ENCODE peak calls at places on chromosomes 11 and 22, in six cellular contexts. One of them, this sample, is unnamed.

GRCh38 chr11:122258446-122258994 is 142.5 kb upstream of the BLID start:
- DNase-seq in RWPE1: no peak
- DNase-seq in amygdala: no peak
- DNase-seq in PC-9: no peak
- DNase-seq in stimulated activated naive CD8-positive, alpha-beta T cell treated with anti-CD3 and anti-CD28 coated beads, Interleukin-15, Interleukin-2, amounts not matched to agents 100 U/mL and 50 U/mL, for 24 hours: no peak
- DNase-seq in Daoy: peak
- DNase-seq in this sample: no peak

GRCh38 chr11:20599424-20600346 is at the start of gene SLC6A5:
- DNase-seq in RWPE1: peak
- DNase-seq in amygdala: no peak
- DNase-seq in PC-9: peak
- DNase-seq in stimulated activated naive CD8-positive, alpha-beta T cell treated with anti-CD3 and anti-CD28 coated beads, Interleukin-15, Interleukin-2, amounts not matched to agents 100 U/mL and 50 U/mL, for 24 hours: peak
- DNase-seq in Daoy: peak
- DNase-seq in this sample: no peak

GRCh38 chr11:68657021-68657780 is 27.1 kb upstream of the GAL start:
- DNase-seq in RWPE1: no peak
- DNase-seq in amygdala: no peak
- DNase-seq in PC-9: no peak
- DNase-seq in stimulated activated naive CD8-positive, alpha-beta T cell treated with anti-CD3 and anti-CD28 coated beads, Interleukin-15, Interleukin-2, amounts not matched to agents 100 U/mL and 50 U/mL, for 24 hours: no peak
- DNase-seq in Daoy: no peak
- DNase-seq in this sample: no peak

GRCh38 chr11:74318241-74318932 is 6.9 kb upstream of the P4HA3 start:
- DNase-seq in RWPE1: no peak
- DNase-seq in amygdala: no peak
- DNase-seq in PC-9: no peak
- DNase-seq in stimulated activated naive CD8-positive, alpha-beta T cell treated with anti-CD3 and anti-CD28 coated beads, Interleukin-15, Interleukin-2, amounts not matched to agents 100 U/mL and 50 U/mL, for 24 hours: no peak
- DNase-seq in Daoy: peak
- DNase-seq in this sample: no peak

GRCh38 chr11:81220166-81220895 is 1513.3 kb downstream of the FAM181B start:
- DNase-seq in RWPE1: no peak
- DNase-seq in amygdala: no peak
- DNase-seq in PC-9: no peak
- DNase-seq in stimulated activated naive CD8-positive, alpha-beta T cell treated with anti-CD3 and anti-CD28 coated beads, Interleukin-15, Interleukin-2, amounts not matched to agents 100 U/mL and 50 U/mL, for 24 hours: no peak
- DNase-seq in Daoy: peak
- DNase-seq in this sample: no peak

GRCh38 chr11:92657226-92657625 is 312.2 kb upstream of the MTNR1B start:
- DNase-seq in RWPE1: no peak
- DNase-seq in amygdala: no peak
- DNase-seq in PC-9: no peak
- DNase-seq in stimulated activated naive CD8-positive, alpha-beta T cell treated with anti-CD3 and anti-CD28 coated beads, Interleukin-15, Interleukin-2, amounts not matched to agents 100 U/mL and 50 U/mL, for 24 hours: no peak
- DNase-seq in Daoy: no peak
- DNase-seq in this sample: no peak

GRCh38 chr11:46475926-46476545 is 84.5 kb upstream of the CHRM4 start:
- DNase-seq in RWPE1: no peak
- DNase-seq in amygdala: no peak
- DNase-seq in PC-9: no peak
- DNase-seq in stimulated activated naive CD8-positive, alpha-beta T cell treated with anti-CD3 and anti-CD28 coated beads, Interleukin-15, Interleukin-2, amounts not matched to agents 100 U/mL and 50 U/mL, for 24 hours: no peak
- DNase-seq in Daoy: no peak
- DNase-seq in this sample: no peak

GRCh38 chr11:381501-382072 is 12.3 kb downstream of the B4GALNT4 start:
- DNase-seq in RWPE1: no peak
- DNase-seq in amygdala: no peak
- DNase-seq in PC-9: no peak
- DNase-seq in stimulated activated naive CD8-positive, alpha-beta T cell treated with anti-CD3 and anti-CD28 coated beads, Interleukin-15, Interleukin-2, amounts not matched to agents 100 U/mL and 50 U/mL, for 24 hours: no peak
- DNase-seq in Daoy: no peak
- DNase-seq in this sample: no peak

GRCh38 chr22:38733329-38734202 is 22.2 kb downstream of the SUN2 start:
- DNase-seq in RWPE1: peak
- DNase-seq in amygdala: peak
- DNase-seq in PC-9: peak
- DNase-seq in stimulated activated naive CD8-positive, alpha-beta T cell treated with anti-CD3 and anti-CD28 coated beads, Interleukin-15, Interleukin-2, amounts not matched to agents 100 U/mL and 50 U/mL, for 24 hours: peak
- DNase-seq in Daoy: peak
- DNase-seq in this sample: peak

GRCh38 chr11:59106363-59107336 is at the start of gene FAM111B:
- DNase-seq in RWPE1: peak
- DNase-seq in amygdala: peak
- DNase-seq in PC-9: peak
- DNase-seq in stimulated activated naive CD8-positive, alpha-beta T cell treated with anti-CD3 and anti-CD28 coated beads, Interleukin-15, Interleukin-2, amounts not matched to agents 100 U/mL and 50 U/mL, for 24 hours: peak
- DNase-seq in Daoy: peak
- DNase-seq in this sample: peak

GRCh38 chr11:122746050-122746478 is 90.5 kb downstream of the UBASH3B start:
- DNase-seq in RWPE1: no peak
- DNase-seq in amygdala: no peak
- DNase-seq in PC-9: no peak
- DNase-seq in stimulated activated naive CD8-positive, alpha-beta T cell treated with anti-CD3 and anti-CD28 coated beads, Interleukin-15, Interleukin-2, amounts not matched to agents 100 U/mL and 50 U/mL, for 24 hours: peak
- DNase-seq in Daoy: no peak
- DNase-seq in this sample: no peak

GRCh38 chr11:6022954-6023353 is 7.6 kb downstream of the OR56A1 start:
- DNase-seq in RWPE1: peak
- DNase-seq in amygdala: no peak
- DNase-seq in PC-9: no peak
- DNase-seq in stimulated activated naive CD8-positive, alpha-beta T cell treated with anti-CD3 and anti-CD28 coated beads, Interleukin-15, Interleukin-2, amounts not matched to agents 100 U/mL and 50 U/mL, for 24 hours: no peak
- DNase-seq in Daoy: peak
- DNase-seq in this sample: no peak

GRCh38 chr22:37732699-37733607 is 36.1 kb downstream of the TRIOBP start:
- DNase-seq in RWPE1: no peak
- DNase-seq in amygdala: no peak
- DNase-seq in PC-9: no peak
- DNase-seq in stimulated activated naive CD8-positive, alpha-beta T cell treated with anti-CD3 and anti-CD28 coated beads, Interleukin-15, Interleukin-2, amounts not matched to agents 100 U/mL and 50 U/mL, for 24 hours: no peak
- DNase-seq in Daoy: no peak
- DNase-seq in this sample: no peak

GRCh38 chr11:85886089-85887056 is 31.2 kb downstream of the CCDC83 start:
- DNase-seq in RWPE1: no peak
- DNase-seq in amygdala: no peak
- DNase-seq in PC-9: no peak
- DNase-seq in stimulated activated naive CD8-positive, alpha-beta T cell treated with anti-CD3 and anti-CD28 coated beads, Interleukin-15, Interleukin-2, amounts not matched to agents 100 U/mL and 50 U/mL, for 24 hours: no peak
- DNase-seq in Daoy: no peak
- DNase-seq in this sample: no peak

This sample was measured in hypothalamus.